ENCODE peak calls at places on chromosomes 12 and 14, in ten cellular contexts. One of them, this sample, is unnamed.

GRCh38 chr12:13208533-13209278 is 12.2 kb downstream of the EMP1 start:
- DNase-seq in HCEC 1CT: peak
- DNase-seq in substantia nigra: no peak
- DNase-seq in HFF-Myc: no peak
- DNase-seq in coronary artery: no peak
- DNase-seq in NCI-H1436: no peak
- DNase-seq in GM23338: peak
- DNase-seq in heart right ventricle: no peak
- DNase-seq in HTR-8/SVneo: no peak
- DNase-seq in nucleus accumbens: no peak
- DNase-seq in this sample: peak

GRCh38 chr12:83122623-83122934 is 435.9 kb downstream of the TMTC2 start:
- DNase-seq in HCEC 1CT: no peak
- DNase-seq in NCI-H1436: no peak
- DNase-seq in nucleus accumbens: no peak
- DNase-seq in coronary artery: no peak
- DNase-seq in heart right ventricle: no peak
- DNase-seq in GM23338: no peak
- DNase-seq in HFF-Myc: no peak
- DNase-seq in HTR-8/SVneo: no peak
- DNase-seq in substantia nigra: no peak
- DNase-seq in this sample: no peak

GRCh38 chr12:49762468-49762847 is 21.1 kb downstream of the TMBIM6 start:
- DNase-seq in nucleus accumbens: no peak
- DNase-seq in heart right ventricle: no peak
- DNase-seq in HCEC 1CT: no peak
- DNase-seq in GM23338: peak
- DNase-seq in NCI-H1436: no peak
- DNase-seq in substantia nigra: no peak
- DNase-seq in coronary artery: no peak
- DNase-seq in HTR-8/SVneo: no peak
- DNase-seq in HFF-Myc: no peak
- DNase-seq in this sample: no peak

GRCh38 chr12:99711246-99711645 is 63.7 kb downstream of the GARIN6 start:
- DNase-seq in HCEC 1CT: no peak
- DNase-seq in nucleus accumbens: no peak
- DNase-seq in coronary artery: no peak
- DNase-seq in HTR-8/SVneo: no peak
- DNase-seq in GM23338: no peak
- DNase-seq in NCI-H1436: no peak
- DNase-seq in HFF-Myc: no peak
- DNase-seq in heart right ventricle: no peak
- DNase-seq in substantia nigra: no peak
- DNase-seq in this sample: no peak

GRCh38 chr12:98578821-98579220 is 14.7 kb upstream of the SLC25A3 start:
- DNase-seq in coronary artery: no peak
- DNase-seq in substantia nigra: no peak
- DNase-seq in heart right ventricle: no peak
- DNase-seq in HFF-Myc: no peak
- DNase-seq in GM23338: no peak
- DNase-seq in HTR-8/SVneo: no peak
- DNase-seq in nucleus accumbens: no peak
- DNase-seq in NCI-H1436: no peak
- DNase-seq in HCEC 1CT: no peak
- DNase-seq in this sample: no peak

GRCh38 chr12:27498159-27498558 is 25.8 kb upstream of the PPFIBP1 start:
- DNase-seq in GM23338: no peak
- DNase-seq in HTR-8/SVneo: no peak
- DNase-seq in NCI-H1436: no peak
- DNase-seq in substantia nigra: no peak
- DNase-seq in HFF-Myc: no peak
- DNase-seq in nucleus accumbens: no peak
- DNase-seq in coronary artery: no peak
- DNase-seq in HCEC 1CT: no peak
- DNase-seq in heart right ventricle: no peak
- DNase-seq in this sample: no peak

GRCh38 chr12:75735853-75736252 is 224.4 kb upstream of the KRR1 start:
- DNase-seq in coronary artery: no peak
- DNase-seq in NCI-H1436: no peak
- DNase-seq in HTR-8/SVneo: no peak
- DNase-seq in heart right ventricle: no peak
- DNase-seq in HFF-Myc: no peak
- DNase-seq in nucleus accumbens: no peak
- DNase-seq in substantia nigra: peak
- DNase-seq in GM23338: no peak
- DNase-seq in HCEC 1CT: no peak
- DNase-seq in this sample: no peak

GRCh38 chr12:52729147-52729546 is 25.8 kb upstream of the KRT77 start:
- DNase-seq in NCI-H1436: no peak
- DNase-seq in coronary artery: no peak
- DNase-seq in HTR-8/SVneo: no peak
- DNase-seq in HFF-Myc: no peak
- DNase-seq in nucleus accumbens: no peak
- DNase-seq in GM23338: no peak
- DNase-seq in heart right ventricle: no peak
- DNase-seq in substantia nigra: no peak
- DNase-seq in HCEC 1CT: no peak
- DNase-seq in this sample: no peak

GRCh38 chr12:111757361-111758119 is 9.2 kb upstream of the ALDH2 start:
- DNase-seq in nucleus accumbens: peak
- DNase-seq in HFF-Myc: no peak
- DNase-seq in heart right ventricle: peak
- DNase-seq in substantia nigra: peak
- DNase-seq in GM23338: no peak
- DNase-seq in NCI-H1436: no peak
- DNase-seq in HCEC 1CT: peak
- DNase-seq in HTR-8/SVneo: peak
- DNase-seq in coronary artery: no peak
- DNase-seq in this sample: peak

GRCh38 chr12:2640709-2641108 is 154.1 kb upstream of the FKBP4 start:
- DNase-seq in coronary artery: peak
- DNase-seq in HTR-8/SVneo: peak
- DNase-seq in NCI-H1436: no peak
- DNase-seq in HCEC 1CT: peak
- DNase-seq in heart right ventricle: peak
- DNase-seq in substantia nigra: peak
- DNase-seq in HFF-Myc: peak
- DNase-seq in GM23338: no peak
- DNase-seq in nucleus accumbens: no peak
- DNase-seq in this sample: no peak

GRCh38 chr12:31346211-31346610 is 20.3 kb upstream of the SINHCAF start:
- DNase-seq in HFF-Myc: no peak
- DNase-seq in NCI-H1436: no peak
- DNase-seq in nucleus accumbens: no peak
- DNase-seq in heart right ventricle: no peak
- DNase-seq in HTR-8/SVneo: no peak
- DNase-seq in GM23338: no peak
- DNase-seq in coronary artery: no peak
- DNase-seq in HCEC 1CT: no peak
- DNase-seq in substantia nigra: no peak
- DNase-seq in this sample: peak

GRCh38 chr12:42698213-42698612 is 108.7 kb upstream of the PRICKLE1 start:
- DNase-seq in nucleus accumbens: no peak
- DNase-seq in coronary artery: no peak
- DNase-seq in NCI-H1436: no peak
- DNase-seq in substantia nigra: no peak
- DNase-seq in HTR-8/SVneo: no peak
- DNase-seq in HFF-Myc: no peak
- DNase-seq in heart right ventricle: no peak
- DNase-seq in GM23338: no peak
- DNase-seq in HCEC 1CT: peak
- DNase-seq in this sample: no peak

GRCh38 chr12:32336261-32336660 is 63.1 kb upstream of the FGD4 start:
- DNase-seq in NCI-H1436: no peak
- DNase-seq in HFF-Myc: no peak
- DNase-seq in coronary artery: no peak
- DNase-seq in nucleus accumbens: no peak
- DNase-seq in heart right ventricle: no peak
- DNase-seq in GM23338: no peak
- DNase-seq in HTR-8/SVneo: no peak
- DNase-seq in substantia nigra: no peak
- DNase-seq in HCEC 1CT: peak
- DNase-seq in this sample: no peak

GRCh38 chr14:53347046-53347445 is 193.9 kb upstream of the DDHD1 start:
- DNase-seq in coronary artery: no peak
- DNase-seq in NCI-H1436: no peak
- DNase-seq in HFF-Myc: no peak
- DNase-seq in HTR-8/SVneo: no peak
- DNase-seq in heart right ventricle: no peak
- DNase-seq in nucleus accumbens: no peak
- DNase-seq in substantia nigra: no peak
- DNase-seq in HCEC 1CT: no peak
- DNase-seq in GM23338: peak
- DNase-seq in this sample: no peak

GRCh38 chr12:82383930-82384513 is 25.7 kb downstream of the METTL25 start:
- DNase-seq in HTR-8/SVneo: no peak
- DNase-seq in HCEC 1CT: peak
- DNase-seq in nucleus accumbens: no peak
- DNase-seq in coronary artery: no peak
- DNase-seq in GM23338: peak
- DNase-seq in heart right ventricle: no peak
- DNase-seq in substantia nigra: no peak
- DNase-seq in HFF-Myc: peak
- DNase-seq in NCI-H1436: peak
- DNase-seq in this sample: no peak

GRCh38 chr14:95137804-95138167 is 19.5 kb downstream of the DICER1 start:
- DNase-seq in nucleus accumbens: no peak
- DNase-seq in HTR-8/SVneo: no peak
- DNase-seq in GM23338: no peak
- DNase-seq in NCI-H1436: no peak
- DNase-seq in coronary artery: no peak
- DNase-seq in substantia nigra: no peak
- DNase-seq in HFF-Myc: no peak
- DNase-seq in HCEC 1CT: no peak
- DNase-seq in heart right ventricle: peak
- DNase-seq in this sample: no peak

GRCh38 chr12:47752121-47752520 is 6.6 kb downstream of the RAPGEF3 start:
- DNase-seq in heart right ventricle: no peak
- DNase-seq in HFF-Myc: no peak
- DNase-seq in coronary artery: no peak
- DNase-seq in nucleus accumbens: no peak
- DNase-seq in HCEC 1CT: no peak
- DNase-seq in NCI-H1436: no peak
- DNase-seq in HTR-8/SVneo: no peak
- DNase-seq in GM23338: no peak
- DNase-seq in substantia nigra: no peak
- DNase-seq in this sample: no peak

GRCh38 chr12:25458047-25458552 is 95.0 kb downstream of the LMNTD1 start:
- DNase-seq in HFF-Myc: peak
- DNase-seq in GM23338: no peak
- DNase-seq in substantia nigra: no peak
- DNase-seq in coronary artery: no peak
- DNase-seq in heart right ventricle: no peak
- DNase-seq in HTR-8/SVneo: peak
- DNase-seq in nucleus accumbens: peak
- DNase-seq in NCI-H1436: no peak
- DNase-seq in HCEC 1CT: peak
- DNase-seq in this sample: peak

GRCh38 chr12:68454855-68455254 is 122.7 kb upstream of the MDM1 start:
- DNase-seq in HTR-8/SVneo: no peak
- DNase-seq in HCEC 1CT: no peak
- DNase-seq in coronary artery: no peak
- DNase-seq in NCI-H1436: peak
- DNase-seq in GM23338: no peak
- DNase-seq in HFF-Myc: no peak
- DNase-seq in substantia nigra: no peak
- DNase-seq in nucleus accumbens: no peak
- DNase-seq in heart right ventricle: no peak
- DNase-seq in this sample: no peak

GRCh38 chr14:69500736-69501135 is 16.2 kb downstream of the PLEKHD1 start:
- DNase-seq in substantia nigra: no peak
- DNase-seq in NCI-H1436: no peak
- DNase-seq in GM23338: no peak
- DNase-seq in HCEC 1CT: no peak
- DNase-seq in heart right ventricle: no peak
- DNase-seq in HTR-8/SVneo: no peak
- DNase-seq in coronary artery: no peak
- DNase-seq in HFF-Myc: no peak
- DNase-seq in nucleus accumbens: no peak
- DNase-seq in this sample: no peak

GRCh38 chr12:52175411-52176350 is 16.1 kb downstream of the KRT80 start:
- DNase-seq in heart right ventricle: no peak
- DNase-seq in GM23338: no peak
- DNase-seq in HTR-8/SVneo: no peak
- DNase-seq in HCEC 1CT: peak
- DNase-seq in nucleus accumbens: no peak
- DNase-seq in substantia nigra: no peak
- DNase-seq in NCI-H1436: peak
- DNase-seq in HFF-Myc: no peak
- DNase-seq in coronary artery: no peak
- DNase-seq in this sample: peak

GRCh38 chr12:122226366-122227222 is 742 bp upstream of the DIABLO start:
- DNase-seq in nucleus accumbens: no peak
- DNase-seq in NCI-H1436: no peak
- DNase-seq in substantia nigra: no peak
- DNase-seq in heart right ventricle: no peak
- DNase-seq in GM23338: no peak
- DNase-seq in HTR-8/SVneo: no peak
- DNase-seq in HFF-Myc: no peak
- DNase-seq in HCEC 1CT: no peak
- DNase-seq in coronary artery: no peak
- DNase-seq in this sample: no peak

GRCh38 chr14:92459479-92460421 is 53.8 kb upstream of the RIN3 start:
- DNase-seq in HCEC 1CT: no peak
- DNase-seq in NCI-H1436: no peak
- DNase-seq in GM23338: no peak
- DNase-seq in heart right ventricle: peak
- DNase-seq in HTR-8/SVneo: no peak
- DNase-seq in substantia nigra: no peak
- DNase-seq in nucleus accumbens: no peak
- DNase-seq in HFF-Myc: no peak
- DNase-seq in coronary artery: peak
- DNase-seq in this sample: no peak

GRCh38 chr14:40252817-40253447 is 820.7 kb upstream of the FBXO33 start:
- DNase-seq in nucleus accumbens: no peak
- DNase-seq in HCEC 1CT: no peak
- DNase-seq in GM23338: peak
- DNase-seq in heart right ventricle: no peak
- DNase-seq in NCI-H1436: no peak
- DNase-seq in coronary artery: no peak
- DNase-seq in substantia nigra: no peak
- DNase-seq in HFF-Myc: no peak
- DNase-seq in HTR-8/SVneo: no peak
- DNase-seq in this sample: no peak

GRCh38 chr14:35435177-35435576 is 30.6 kb upstream of the NFKBIA start:
- DNase-seq in coronary artery: no peak
- DNase-seq in GM23338: no peak
- DNase-seq in NCI-H1436: no peak
- DNase-seq in HCEC 1CT: peak
- DNase-seq in HFF-Myc: no peak
- DNase-seq in heart right ventricle: no peak
- DNase-seq in nucleus accumbens: no peak
- DNase-seq in substantia nigra: no peak
- DNase-seq in HTR-8/SVneo: no peak
- DNase-seq in this sample: no peak

This sample was measured in SJCRH30.